ENCODE peak calls at places on chromosomes 16 and 17, in six cellular contexts. S is retinal pigment epithelial cell, E is body of pancreas, K is psoas muscle, M is endothelial cell, P is suprapubic skin. N is an unnamed sample.

GRCh38 chr16:87392823-87393679 is 915 bp downstream of the MAP1LC3B start:
- DNase-seq in S (no peak), E (peak; percentile 56), K (peak; percentile 72), M (peak; percentile 53), P (peak; percentile 88), N (peak; percentile 29)

GRCh38 chr16:25089346-25089745 is 22.2 kb upstream of the LCMT1 start:
- DNase-seq in S (no peak), E (no peak), K (no peak), M (no peak), P (no peak), N (no peak)

GRCh38 chr17:39235555-39236221 is 9.9 kb upstream of the STAC2 start:
- DNase-seq in S (peak; percentile 30), E (peak; percentile 22), K (no peak), M (peak; percentile 65), P (no peak), N (no peak)

GRCh38 chr17:50428831-50429424 is 2.9 kb downstream of the ACSF2 start:
- DNase-seq in S (no peak), E (peak; percentile 23), K (no peak), M (no peak), P (no peak), N (no peak)

GRCh38 chr17:67059372-67059771 is 15.0 kb downstream of the CACNG1 start:
- DNase-seq in S (no peak), E (no peak), K (no peak), M (no peak), P (peak; percentile 24), N (no peak)

GRCh38 chr16:2919511-2920255 is 8.0 kb downstream of the FLYWCH1 start:
- DNase-seq in S (no peak), E (peak; percentile 60), K (peak; percentile 76), M (peak; percentile 50), P (no peak), N (peak; percentile 72)

GRCh38 chr16:23124315-23124714 is 24.9 kb downstream of the USP31 start:
- DNase-seq in S (no peak), E (no peak), K (peak; percentile 73), M (no peak), P (no peak), N (no peak)

GRCh38 chr17:8696951-8697745 is 47.5 kb downstream of the CCDC42 start:
- DNase-seq in S (peak; percentile 89), E (peak; percentile 23), K (no peak), M (no peak), P (no peak), N (no peak)

GRCh38 chr17:60249517-60249826 is 99.7 kb downstream of the CA4 start:
- DNase-seq in S (no peak), E (no peak), K (no peak), M (no peak), P (no peak), N (no peak)

GRCh38 chr16:20023190-20023589 is 50.5 kb downstream of the GPR139 start:
- DNase-seq in S (no peak), E (no peak), K (no peak), M (peak; percentile 35), P (no peak), N (peak; percentile 17)

GRCh38 chr17:39598635-39599005 is 9.1 kb downstream of the NEUROD2 start:
- DNase-seq in S (no peak), E (no peak), K (no peak), M (no peak), P (no peak), N (no peak)

GRCh38 chr17:6305613-6306360 is 129.1 kb downstream of the AIPL1 start:
- DNase-seq in S (no peak), E (peak; percentile 17), K (no peak), M (no peak), P (no peak), N (no peak)

GRCh38 chr17:31692632-31693031 is 166.4 kb downstream of the COPRS start:
- DNase-seq in S (no peak), E (no peak), K (no peak), M (no peak), P (no peak), N (no peak)

GRCh38 chr17:78368348-78368747 is 8.5 kb upstream of the SOCS3 start:
- DNase-seq in S (no peak), E (no peak), K (no peak), M (no peak), P (no peak), N (no peak)

GRCh38 chr16:84845496-84846002 is 25.8 kb downstream of the CRISPLD2 start:
- DNase-seq in S (no peak), E (no peak), K (peak; percentile 45), M (no peak), P (no peak), N (no peak)

GRCh38 chr16:64211306-64211705 is 910.6 kb downstream of the CDH11 start:
- DNase-seq in S (no peak), E (no peak), K (no peak), M (no peak), P (no peak), N (no peak)

GRCh38 chr16:51057969-51058337 is 93.1 kb downstream of the SALL1 start:
- DNase-seq in S (no peak), E (no peak), K (no peak), M (no peak), P (no peak), N (no peak)

GRCh38 chr17:45098869-45099616 is 33.3 kb downstream of the PLCD3 start:
- DNase-seq in S (peak; percentile 42), E (peak; percentile 88), K (peak; percentile 95), M (peak; percentile 94), P (peak; percentile 91), N (peak; percentile 89)

GRCh38 chr17:21370430-21370829 is 5.7 kb upstream of the KCNJ12 start:
- DNase-seq in S (no peak), E (no peak), K (peak; percentile 84), M (no peak), P (no peak), N (peak; percentile 53)

GRCh38 chr17:72812823-72813222 is 279.7 kb downstream of the SLC39A11 start:
- DNase-seq in S (no peak), E (no peak), K (no peak), M (no peak), P (no peak), N (no peak)

GRCh38 chr17:82269138-82269881 is 4.2 kb downstream of the CSNK1D start:
- DNase-seq in S (no peak), E (no peak), K (no peak), M (no peak), P (no peak), N (no peak)

GRCh38 chr16:3088450-3088849 is 10.6 kb downstream of the ZSCAN10 start:
- DNase-seq in S (no peak), E (no peak), K (peak; percentile 19), M (no peak), P (no peak), N (no peak)

GRCh38 chr17:69704935-69705334 is 290.4 kb downstream of the MAP2K6 start:
- DNase-seq in S (no peak), E (no peak), K (no peak), M (no peak), P (no peak), N (no peak)

GRCh38 chr16:73172621-73173312 is 124.8 kb upstream of the ZFHX3 start:
- DNase-seq in S (no peak), E (peak; percentile 87), K (peak; percentile 73), M (no peak), P (no peak), N (peak; percentile 29)
- TF ChIP-seq CTCF in S (peak; percentile 36), E (no peak), K (peak; percentile 36), M (peak; percentile 74), P (no peak), N (peak; percentile 56)

GRCh38 chr16:28843766-28844165 is 2.4 kb downstream of the TUFM start:
- DNase-seq in S (no peak), E (no peak), K (peak; percentile 53), M (no peak), P (no peak), N (no peak)

GRCh38 chr16:28844226-28844885 is 1.8 kb downstream of the TUFM start:
- DNase-seq in S (no peak), E (no peak), K (no peak), M (no peak), P (no peak), N (no peak)

GRCh38 chr16:28845173-28846079 is 722 bp downstream of the TUFM start:
- DNase-seq in S (no peak), E (peak; percentile 22), K (no peak), M (no peak), P (no peak), N (no peak)

GRCh38 chr16:28846933-28847273 is 755 bp upstream of the TUFM start:
- DNase-seq in S (no peak), E (no peak), K (peak; percentile 50), M (no peak), P (no peak), N (no peak)

DNA sequence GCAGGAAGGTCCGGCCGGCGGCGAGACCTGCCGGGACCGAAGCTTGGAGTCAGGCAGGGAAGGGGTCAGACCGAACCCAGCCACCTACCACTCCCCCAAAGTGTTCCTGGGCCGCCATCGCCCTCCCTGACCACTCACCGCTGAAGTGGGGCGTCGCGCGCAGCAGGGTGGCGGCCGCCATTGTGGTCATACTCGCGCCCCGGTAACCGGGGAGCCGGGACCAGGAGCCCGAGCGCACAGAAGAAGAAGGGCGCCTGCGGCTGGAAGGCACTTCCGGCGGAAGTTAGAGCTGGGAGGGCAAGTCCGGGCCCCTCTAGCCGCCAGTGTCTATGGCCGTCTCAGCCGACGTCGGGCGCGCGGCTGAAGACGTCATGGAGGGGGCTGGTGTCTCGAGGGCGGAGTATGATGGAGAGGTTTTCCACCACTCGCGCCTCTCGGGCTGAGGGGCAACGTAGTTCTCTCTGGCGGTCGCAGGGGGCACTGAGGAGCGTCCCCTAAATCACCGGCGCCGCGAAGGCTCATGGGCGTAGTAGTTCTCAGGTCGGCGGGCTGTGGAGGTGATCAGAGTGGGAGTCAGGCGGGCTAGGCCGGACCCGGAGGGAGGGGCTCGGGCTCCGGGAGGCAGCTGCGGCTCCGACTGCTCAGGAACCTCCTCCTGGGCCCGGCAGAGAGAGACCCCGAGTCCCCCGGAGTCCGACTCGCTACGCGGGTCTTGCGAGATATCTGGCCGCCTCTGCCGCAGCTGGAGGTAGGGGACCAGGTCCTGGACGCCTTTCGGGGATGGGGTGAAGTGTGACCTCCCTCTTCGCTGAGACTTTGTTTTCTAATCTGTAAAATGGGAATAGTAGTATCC is at the start of gene TUFM:
- DNase-seq in S (peak; percentile 94), E (peak; percentile 97), K (peak; percentile 99), M (peak; percentile 94), P (peak; percentile 98), N (peak; percentile 95)
- TF ChIP-seq CTCF in S (peak; percentile 67), E (peak; percentile 44), K (peak; percentile 66), M (peak; percentile 43), P (peak; percentile 26), N (peak; percentile 70)

GRCh38 chr17:29567362-29568330 is 809 bp upstream of the ABHD15 start:
- DNase-seq in S (no peak), E (peak; percentile 71), K (peak; percentile 87), M (peak; percentile 53), P (peak; percentile 88), N (peak; percentile 53)

GRCh38 chr17:29569245-29569950 is 897 bp downstream of the TP53I13 start:
- DNase-seq in S (no peak), E (no peak), K (peak; percentile 51), M (no peak), P (peak; percentile 76), N (no peak)

GRCh38 chr17:29568331-29569244 is at the start of gene TP53I13:
- DNase-seq in S (no peak), E (peak; percentile 93), K (peak; percentile 91), M (peak; percentile 73), P (peak; percentile 90), N (peak; percentile 73)

GRCh38 chr17:29565643-29566472 is 979 bp downstream of the ABHD15 start:
- DNase-seq in S (no peak), E (peak; percentile 61), K (peak; percentile 61), M (no peak), P (peak; percentile 81), N (no peak)

GRCh38 chr17:29566473-29567361 is at the start of gene ABHD15:
- DNase-seq in S (no peak), E (peak; percentile 82), K (peak; percentile 76), M (peak; percentile 53), P (peak; percentile 83), N (no peak)
- TF ChIP-seq CTCF in S (no peak), E (no peak), K (no peak), M (no peak), P (no peak), N (no peak)

GRCh38 chr16:75483222-75483621 is 12.0 kb downstream of the CHST6 start:
- DNase-seq in S (no peak), E (no peak), K (no peak), M (no peak), P (no peak), N (no peak)
- TF ChIP-seq CTCF in S (no peak), E (no peak), K (no peak), M (no peak), P (no peak), N (no peak)